ENCODE peak calls at places on chromosomes 2 and 18, in six cellular contexts. A, R, I, M, Y and K are unnamed samples.

GRCh38 chr2:193566276-193566675 is 1371.5 kb upstream of the TMEFF2 start:
- DNase-seq in R (no peak), Y (no peak), A (no peak), M (no peak), I (no peak), K (no peak)

GRCh38 chr2:186098821-186099220 is 360.2 kb downstream of the FSIP2 start:
- DNase-seq in Y (no peak), R (no peak), M (no peak), I (no peak), A (no peak), K (no peak)

GRCh38 chr2:160227252-160227651 is 27.2 kb upstream of the ITGB6 start:
- DNase-seq in M (no peak), R (no peak), A (peak), I (no peak), Y (no peak), K (peak)

GRCh38 chr2:226855766-226856165 is 19.9 kb downstream of the RHBDD1 start:
- DNase-seq in M (no peak), I (no peak), A (no peak), Y (no peak), R (no peak), K (no peak)

GRCh38 chr2:200625317-200625716 is 39.5 kb downstream of the AOX1 start:
- DNase-seq in Y (no peak), M (no peak), R (no peak), A (no peak), I (no peak), K (no peak)

GRCh38 chr2:18829331-18829902 is 240.0 kb upstream of the NT5C1B start:
- DNase-seq in A (peak), Y (no peak), R (no peak), M (peak), I (no peak), K (peak)

GRCh38 chr2:67566292-67566691 is 169.2 kb downstream of the ETAA1 start:
- DNase-seq in R (no peak), I (no peak), Y (no peak), M (no peak), A (peak), K (no peak)

GRCh38 chr2:186575302-186575701 is 14.6 kb upstream of the ITGAV start:
- DNase-seq in I (peak), R (no peak), M (peak), Y (no peak), A (peak), K (peak)

GRCh38 chr2:141021109-141021508 is 1109.7 kb downstream of the LRP1B start:
- DNase-seq in Y (no peak), R (no peak), M (peak), I (peak), A (peak), K (peak)

GRCh38 chr2:145022021-145022670 is 502.2 kb upstream of the ZEB2 start:
- DNase-seq in A (no peak), M (no peak), R (no peak), Y (no peak), I (no peak), K (no peak)

GRCh38 chr2:13193900-13194299 is 477.2 kb downstream of the TRIB2 start:
- DNase-seq in M (no peak), A (peak), R (no peak), I (no peak), Y (no peak), K (peak)

GRCh38 chr2:112483821-112484220 is 1.9 kb downstream of the TTL start:
- DNase-seq in A (no peak), R (no peak), Y (no peak), M (no peak), I (no peak), K (no peak)

GRCh38 chr2:127270663-127271062 is 23.3 kb downstream of the ERCC3 start:
- DNase-seq in A (no peak), M (no peak), R (no peak), Y (no peak), I (no peak), K (no peak)

GRCh38 chr18:77001041-77001440 is 131.5 kb downstream of the MBP start:
- DNase-seq in R (no peak), A (no peak), Y (no peak), M (no peak), I (no peak), K (no peak)

GRCh38 chr2:182522428-182522896 is 95.6 kb upstream of the PDE1A start:
- DNase-seq in Y (peak), R (no peak), A (peak), M (peak), I (peak), K (no peak)

GRCh38 chr2:9189901-9190300 is 16.7 kb upstream of the ASAP2 start:
- DNase-seq in M (no peak), A (no peak), I (no peak), R (no peak), Y (no peak), K (no peak)

GRCh38 chr2:54013996-54014395 is 43.2 kb upstream of the PSME4 start:
- DNase-seq in I (no peak), Y (no peak), M (no peak), R (no peak), A (no peak), K (no peak)

GRCh38 chr2:108988796-108989713 is at the start of gene EDAR:
- DNase-seq in Y (no peak), A (peak), R (peak), I (no peak), M (no peak), K (no peak)

GRCh38 chr2:113079123-113079522 is 11.4 kb downstream of the IL1F10 start:
- DNase-seq in M (no peak), Y (no peak), I (no peak), R (no peak), A (no peak), K (no peak)

GRCh38 chr2:68384485-68385107 is 19.5 kb downstream of the PLEK start:
- DNase-seq in R (no peak), Y (no peak), I (no peak), M (no peak), A (no peak), K (no peak)

GRCh38 chr2:98876741-98877140 is 59.3 kb downstream of the CRACDL start:
- DNase-seq in Y (no peak), A (no peak), I (no peak), R (no peak), M (no peak), K (no peak)

GRCh38 chr2:241009601-241010530 is 11.4 kb downstream of the SNED1 start:
- DNase-seq in Y (no peak), I (peak), M (peak), R (no peak), A (peak), K (peak)

GRCh38 chr2:24495451-24495850 is 4.4 kb downstream of the NCOA1 start:
- DNase-seq in Y (no peak), A (no peak), M (no peak), I (no peak), R (no peak), K (no peak)

GRCh38 chr18:53950545-53950944 is 273.9 kb downstream of the MBD2 start:
- DNase-seq in I (no peak), Y (no peak), A (no peak), M (no peak), R (no peak), K (no peak)